ENCODE peak calls at places on chromosomes 13 and 19, in five cellular contexts. R is K562, C is GM12878, L is H1, M is HepG2. Y is an unnamed sample.

GRCh38 chr13:30743319-30744055 is 8.1 kb downstream of the ALOX5AP start:
- DNase-seq in R (no peak), M (peak), C (no peak), L (no peak), Y (peak)

GRCh38 chr13:47934371-47934770 is 66.7 kb downstream of the SUCLA2 start:
- DNase-seq in C (no peak), M (no peak), L (no peak), R (no peak), Y (no peak)

GRCh38 chr13:85538957-85539356 is 260.3 kb downstream of the SLITRK6 start:
- DNase-seq in M (no peak), R (no peak), L (no peak), C (no peak), Y (no peak)

GRCh38 chr19:10142701-10143375 is 23.1 kb upstream of the EIF3G start:
- DNase-seq in C (no peak), R (no peak), L (no peak), M (no peak), Y (no peak)

GRCh38 chr13:67844544-67844943 is 614.4 kb upstream of the PCDH9 start:
- DNase-seq in L (no peak), M (no peak), R (no peak), C (no peak), Y (no peak)

GRCh38 chr19:46015080-46015960 is 7.5 kb downstream of the PGLYRP1 start:
- DNase-seq in R (no peak), C (no peak), M (no peak), L (peak), Y (no peak)

GRCh38 chr13:46235259-46235658 is 23.5 kb downstream of the LRRC63 start:
- DNase-seq in C (no peak), L (no peak), R (no peak), M (no peak), Y (no peak)

GRCh38 chr19:12884926-12885748 is 1.9 kb downstream of the KLF1 start:
- DNase-seq in L (peak), C (peak), R (peak), M (peak), Y (no peak)

GRCh38 chr19:326851-327250 is 17.7 kb downstream of the MIER2 start:
- DNase-seq in L (no peak), M (no peak), R (no peak), C (no peak), Y (no peak)

GRCh38 chr13:82147526-82147925 is 1734.7 kb downstream of the SLITRK1 start:
- DNase-seq in L (no peak), M (no peak), R (no peak), C (no peak), Y (no peak)

GRCh38 chr13:94480672-94481145 is 1.2 kb upstream of the DCT start:
- DNase-seq in M (no peak), L (no peak), R (no peak), C (no peak), Y (no peak)

GRCh38 chr13:101634142-101634541 is 181.7 kb downstream of the ITGBL1 start:
- DNase-seq in L (no peak), M (no peak), C (no peak), R (no peak), Y (no peak)

GRCh38 chr13:50156140-50156539 is 140.9 kb downstream of the KCNRG start:
- DNase-seq in M (peak), R (no peak), L (no peak), C (no peak), Y (no peak)

GRCh38 chr19:49340069-49340864 is 5.1 kb downstream of the CD37 start:
- DNase-seq in C (peak), R (peak), M (peak), L (peak), Y (no peak)

GRCh38 chr13:71852082-71852481 is 14.9 kb downstream of the DACH1 start:
- DNase-seq in R (no peak), M (no peak), L (no peak), C (no peak), Y (no peak)

GRCh38 chr19:13797058-13797440 is 1.8 kb downstream of the ZSWIM4 start:
- DNase-seq in C (no peak), M (no peak), R (no peak), L (no peak), Y (no peak)

GRCh38 chr19:1236566-1236965 is 1.2 kb downstream of the CBARP start:
- DNase-seq in R (no peak), C (no peak), M (no peak), L (peak), Y (no peak)

GRCh38 chr13:101639711-101640110 is 187.2 kb downstream of the ITGBL1 start:
- DNase-seq in R (no peak), C (no peak), L (no peak), M (no peak), Y (no peak)

GRCh38 chr13:40127925-40128324 is 472.5 kb downstream of the COG6 start:
- DNase-seq in R (no peak), C (no peak), M (no peak), L (no peak), Y (no peak)

GRCh38 chr19:5627395-5627904 is 4.6 kb downstream of the SAFB start:
- DNase-seq in R (peak), C (peak), L (no peak), M (no peak), Y (no peak)
- TF ChIP-seq CEBPB in R (no peak), C (no peak), L (no peak), M (no peak), Y (no peak)

DNA sequence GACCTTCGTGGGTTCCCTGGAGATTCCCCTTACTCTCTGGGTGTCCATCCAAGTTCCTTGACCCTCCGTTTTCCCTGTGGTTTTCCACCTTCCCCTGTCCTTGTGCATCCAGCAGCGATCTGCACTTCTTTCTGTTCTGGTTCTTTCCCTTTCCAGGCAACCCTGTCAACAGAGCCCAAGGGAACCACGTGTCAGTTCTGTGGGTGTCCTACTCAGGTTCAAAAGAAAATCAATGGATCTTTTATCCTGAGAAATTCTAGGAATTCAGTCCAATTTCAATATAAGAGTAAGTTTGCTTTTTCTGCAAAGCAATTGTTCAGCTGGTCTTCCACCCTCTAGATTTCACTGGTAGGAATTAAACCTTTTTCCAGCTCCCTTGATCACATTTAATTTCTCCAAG is 1394.8 kb upstream of the SLC10A2 start:
- DNase-seq in M (no peak), L (no peak), R (no peak), C (no peak), Y (no peak)
- TF ChIP-seq ATF3 in M (no peak), L (no peak), R (no peak), C (no peak), Y (no peak)

DNA sequence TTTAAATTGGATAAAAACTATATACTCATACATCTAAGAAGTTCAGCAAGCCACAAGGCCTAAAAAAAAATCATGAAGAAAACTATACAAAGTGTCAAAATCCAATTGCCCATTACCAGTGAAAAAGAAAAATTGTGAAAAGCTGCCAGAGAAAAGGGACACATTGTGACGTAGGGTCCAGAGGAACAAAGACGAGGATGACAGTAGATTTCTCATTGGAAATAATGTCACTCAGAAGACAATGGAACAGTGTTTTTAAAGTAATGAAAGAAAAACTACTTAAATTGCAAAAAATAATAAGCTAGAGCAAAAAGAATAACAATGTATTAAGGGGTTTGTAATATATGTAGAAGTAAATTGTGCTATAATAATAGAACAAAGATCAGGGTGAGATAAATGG is 195.2 kb downstream of the EFNB2 start:
- DNase-seq in C (no peak), M (no peak), R (no peak), L (no peak), Y (no peak)
- TF ChIP-seq CEBPB in C (no peak), M (no peak), R (no peak), L (no peak), Y (no peak)

GRCh38 chr13:100392709-100393630 is 195.6 kb downstream of the GGACT start:
- DNase-seq in M (peak), L (no peak), R (peak), C (peak), Y (peak)
- TF ChIP-seq ATF3 in M (peak), L (no peak), R (peak), C (no peak), Y (peak)

GRCh38 chr13:73698859-73699258 is 435.3 kb downstream of the KLF12 start:
- DNase-seq in R (no peak), L (no peak), C (no peak), M (no peak), Y (no peak)
- TF ChIP-seq CEBPB in R (no peak), L (no peak), C (no peak), M (no peak), Y (no peak)

DNA sequence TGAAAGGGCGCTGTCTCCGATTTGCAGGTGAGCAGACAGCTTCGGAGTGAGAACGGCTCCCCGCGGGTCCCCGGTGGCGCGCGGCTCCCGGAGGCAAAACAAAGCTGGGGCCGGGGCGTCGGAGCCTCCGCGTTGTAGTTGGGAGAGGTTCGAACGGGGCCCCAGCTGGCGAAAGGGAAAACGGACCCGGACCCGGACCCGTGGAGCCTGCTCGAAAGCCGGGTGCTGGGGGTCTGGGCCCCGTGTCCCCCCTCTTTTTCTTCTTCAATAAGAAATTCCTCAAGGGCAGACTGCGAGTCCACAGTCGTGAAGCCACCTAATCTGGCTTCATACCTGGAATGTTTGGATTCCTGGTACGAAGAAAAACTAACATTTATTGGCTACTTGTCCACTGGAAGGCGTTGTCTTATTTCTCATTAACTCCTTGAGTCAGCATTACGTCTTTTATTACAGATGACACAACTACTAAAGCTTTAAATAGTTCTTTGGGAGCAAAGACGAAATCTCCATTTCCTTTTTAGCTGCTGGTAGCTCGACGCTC is 627 bp upstream of the MTIF3 start:
- DNase-seq in M (peak), R (peak), L (peak), C (no peak), Y (peak)
- TF ChIP-seq ATF3 in M (no peak), R (no peak), L (no peak), C (no peak), Y (no peak)

GRCh38 chr19:58398545-58398944 is 3.1 kb downstream of the RNF225 start:
- DNase-seq in M (no peak), C (no peak), R (no peak), L (no peak), Y (no peak)

GRCh38 chr19:58401825-58402433 is 6.5 kb downstream of the RNF225 start:
- DNase-seq in C (no peak), M (no peak), R (no peak), L (no peak), Y (no peak)

GRCh38 chr19:58400916-58401824 is 5.7 kb downstream of the RNF225 start:
- DNase-seq in R (peak), M (peak), L (peak), C (peak), Y (peak)

GRCh38 chr19:58399903-58400637 is 4.6 kb downstream of the RNF225 start:
- DNase-seq in R (no peak), C (no peak), L (no peak), M (no peak), Y (no peak)

DNA sequence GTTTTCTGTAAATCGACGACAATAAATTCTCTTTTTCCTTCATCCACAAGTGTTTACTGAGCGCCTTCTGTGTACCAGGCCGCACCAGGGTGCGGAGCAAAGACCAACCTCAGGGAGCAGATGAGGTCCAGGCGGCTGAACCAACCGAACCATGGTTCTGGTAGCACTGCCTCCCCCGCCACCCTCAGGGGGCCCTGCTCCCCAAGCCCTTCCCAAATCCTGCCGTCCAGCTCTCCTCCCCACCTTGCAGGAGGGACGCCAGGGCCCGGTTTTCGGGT is 5.1 kb downstream of the RNF225 start:
- DNase-seq in L (no peak), C (no peak), M (no peak), R (no peak), Y (no peak)
- TF ChIP-seq CEBPB in L (no peak), C (no peak), M (no peak), R (no peak), Y (no peak)

DNA sequence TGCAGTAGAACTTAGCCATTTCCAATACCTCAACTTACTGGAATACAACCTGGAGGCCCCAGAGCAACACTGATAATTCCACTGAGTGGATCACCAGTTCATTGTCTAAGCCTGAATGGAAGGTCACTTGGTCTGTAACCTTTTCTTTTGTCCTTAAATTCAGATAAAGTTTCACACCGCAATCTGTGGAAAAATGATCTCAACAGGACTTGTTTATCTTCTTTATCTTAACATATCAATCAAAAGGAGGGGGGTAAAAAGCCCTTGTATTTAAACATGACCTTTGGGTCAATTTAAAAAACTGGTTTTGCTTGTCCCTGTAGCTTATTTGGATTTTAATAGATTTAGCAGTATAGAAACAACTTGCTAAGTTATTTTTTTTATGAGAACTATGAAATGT is 21.6 kb downstream of the SAE1 start:
- DNase-seq in M (no peak), R (no peak), C (no peak), L (no peak), Y (no peak)
- TF ChIP-seq ATF3 in M (no peak), R (no peak), C (no peak), L (no peak), Y (no peak)

GRCh38 chr13:37207646-37208045 is 102.2 kb upstream of the CSNK1A1L start:
- DNase-seq in L (no peak), R (no peak), M (no peak), C (no peak), Y (no peak)
- TF ChIP-seq CEBPB in L (no peak), R (no peak), M (no peak), C (no peak), Y (no peak)

GRCh38 chr19:4510435-4511255 is 7.6 kb downstream of the PLIN4 start:
- DNase-seq in R (no peak), C (no peak), M (no peak), L (no peak), Y (no peak)
- TF ChIP-seq ATF3 in R (no peak), C (no peak), M (no peak), L (no peak), Y (no peak)

Y was measured in HCT116.